ENCODE peak calls at places on chromosome 2, in eight cellular contexts. O is cardiac muscle cell; X is adrenal gland; J is CD4-positive, CD25-positive, alpha-beta regulatory T cell; Q is H1; D is astrocyte; L is left lung; I is A549. C is an unnamed sample.

GRCh38 chr2:65416945-65417344 is 15.5 kb downstream of the SPRED2 start:
- DNase-seq in D (no peak), J (no peak), L (no peak), X (no peak), I (no peak), Q (no peak), O (no peak), C (no peak)

GRCh38 chr2:62306751-62307468 is 111.0 kb downstream of the B3GNT2 start:
- DNase-seq in X (peak; percentile 31), J (peak; percentile 23), L (no peak), D (no peak), Q (no peak), O (peak; percentile 31), I (no peak), C (no peak)

GRCh38 chr2:21317131-21317530 is 193.4 kb downstream of the TDRD15 start:
- DNase-seq in J (no peak), Q (peak; percentile 69), D (no peak), O (peak; percentile 27), X (peak; percentile 61), I (peak; percentile 28), L (no peak), C (peak; percentile 55)

GRCh38 chr2:184685999-184686841 is 87.9 kb downstream of the ZNF804A start:
- DNase-seq in Q (no peak), O (peak; percentile 15), L (no peak), X (no peak), D (peak; percentile 70), I (no peak), J (no peak), C (no peak)

GRCh38 chr2:8800821-8801220 is 36.6 kb downstream of the KIDINS220 start:
- DNase-seq in O (no peak), I (no peak), J (no peak), D (no peak), L (no peak), Q (no peak), X (no peak), C (no peak)

GRCh38 chr2:133936601-133937000 is 317.3 kb upstream of the MGAT5 start:
- DNase-seq in D (no peak), L (no peak), I (no peak), Q (no peak), X (no peak), J (no peak), O (no peak), C (no peak)

GRCh38 chr2:79960035-79960725 is 344.4 kb downstream of the LRRTM1 start:
- DNase-seq in Q (no peak), L (no peak), J (no peak), X (no peak), D (no peak), O (no peak), I (no peak), C (no peak)

GRCh38 chr2:12076810-12077209 is 330.4 kb downstream of the LPIN1 start:
- DNase-seq in J (no peak), Q (no peak), I (no peak), O (no peak), X (no peak), L (no peak), D (peak; percentile 30), C (peak; percentile 51)

GRCh38 chr2:168734199-168734746 is 68.2 kb upstream of the NOSTRIN start:
- DNase-seq in O (no peak), D (no peak), Q (no peak), I (no peak), J (no peak), X (no peak), L (no peak), C (no peak)

GRCh38 chr2:237882510-237883481 is 23.4 kb downstream of the RAMP1 start:
- DNase-seq in D (no peak), L (peak; percentile 68), O (no peak), X (no peak), Q (no peak), I (no peak), J (no peak), C (no peak)

GRCh38 chr2:239283288-239283945 is 117.4 kb downstream of the HDAC4 start:
- DNase-seq in D (no peak), O (no peak), X (no peak), L (no peak), Q (no peak), I (no peak), J (no peak), C (no peak)

GRCh38 chr2:239285071-239285931 is 115.5 kb downstream of the HDAC4 start:
- DNase-seq in X (no peak), J (no peak), O (peak; percentile 20), I (no peak), Q (no peak), D (peak; percentile 47), L (peak; percentile 81), C (no peak)

GRCh38 chr2:239285932-239286230 is 114.9 kb downstream of the HDAC4 start:
- DNase-seq in X (no peak), I (no peak), J (no peak), D (no peak), L (no peak), O (no peak), Q (no peak), C (no peak)

GRCh38 chr2:239282448-239283287 is 118.2 kb downstream of the HDAC4 start:
- DNase-seq in I (no peak), L (no peak), Q (no peak), D (no peak), J (no peak), O (no peak), X (no peak), C (no peak)

GRCh38 chr2:239283961-239284801 is 116.6 kb downstream of the HDAC4 start:
- DNase-seq in D (no peak), O (no peak), J (no peak), I (no peak), L (no peak), Q (peak; percentile 66), X (no peak), C (no peak)
- H3K4me1 ChIP-seq in D (peaks cover 22% of the 10 kb centered on the region), O (peaks cover 22% of the 10 kb centered on the region), J (peaks cover 42% of the 10 kb centered on the region), I (peaks cover 48% of the 10 kb centered on the region), L (peaks cover 60% of the 10 kb centered on the region), Q (no peaks in the 10 kb centered on the region), X (peaks cover 58% of the 10 kb centered on the region), C (peaks cover 7% of the 10 kb centered on the region)

GRCh38 chr2:216532562-216532961 is 33.9 kb downstream of the RPL37A start:
- DNase-seq in J (no peak), Q (no peak), X (no peak), L (no peak), O (no peak), D (no peak), I (no peak), C (no peak)

GRCh38 chr2:216535454-216535995 is 36.9 kb downstream of the RPL37A start:
- DNase-seq in X (no peak), Q (no peak), J (no peak), L (no peak), O (peak; percentile 96), D (peak; percentile 95), I (no peak), C (no peak)

GRCh38 chr2:216536725-216537124 is 38.1 kb downstream of the RPL37A start:
- DNase-seq in Q (no peak), O (peak; percentile 48), L (no peak), D (no peak), I (no peak), J (no peak), X (no peak), C (peak; percentile 49)

GRCh38 chr2:216533504-216534068 is 34.9 kb downstream of the RPL37A start:
- DNase-seq in Q (no peak), O (no peak), X (no peak), J (no peak), I (no peak), L (no peak), D (no peak), C (no peak)

DNA sequence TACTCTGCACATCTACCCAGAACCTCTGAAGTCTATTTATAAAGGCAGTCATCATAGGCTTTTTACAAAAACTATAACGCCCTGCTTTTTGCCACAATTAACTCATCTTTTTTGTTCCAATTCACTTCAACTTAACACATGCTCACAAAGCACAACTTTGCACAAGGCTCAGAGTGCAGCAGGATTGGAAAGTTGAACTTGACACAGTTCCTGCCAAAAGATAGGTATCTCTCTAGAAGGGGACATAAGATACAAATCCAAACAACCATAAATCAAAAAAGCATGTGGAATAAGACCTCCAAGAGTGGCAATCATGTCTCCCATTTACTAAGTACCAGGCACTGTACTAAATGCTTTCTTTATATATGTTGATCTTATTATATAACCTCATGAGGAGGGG is 36.2 kb downstream of the RPL37A start:
- DNase-seq in J (no peak), X (no peak), O (no peak), L (no peak), I (no peak), Q (no peak), D (no peak), C (no peak)
- H3K4me1 ChIP-seq in J (no peaks in the 10 kb centered on the region), X (peaks cover 30% of the 10 kb centered on the region), O (peaks cover 52% of the 10 kb centered on the region), L (peaks cover 16% of the 10 kb centered on the region), I (peaks cover 11% of the 10 kb centered on the region), Q (no peaks in the 10 kb centered on the region), D (peaks cover 27% of the 10 kb centered on the region), C (peaks cover 34% of the 10 kb centered on the region)

GRCh38 chr2:222798528-222798927 is 62.3 kb upstream of the ACSL3 start:
- DNase-seq in J (no peak), I (no peak), L (no peak), X (no peak), O (no peak), Q (no peak), D (no peak), C (no peak)
- H3K4me1 ChIP-seq in J (no peaks in the 10 kb centered on the region), I (peaks cover 28% of the 10 kb centered on the region), L (peaks cover 40% of the 10 kb centered on the region), X (peaks cover 14% of the 10 kb centered on the region), O (peaks cover 12% of the 10 kb centered on the region), Q (peaks cover 13% of the 10 kb centered on the region), D (no peaks in the 10 kb centered on the region), C (peaks cover 5% of the 10 kb centered on the region)

GRCh38 chr2:10407432-10407831 is 40.7 kb downstream of the ODC1 start:
- DNase-seq in J (no peak), O (no peak), D (no peak), X (no peak), Q (no peak), L (no peak), I (no peak), C (no peak)
- H3K4me1 ChIP-seq in J (peaks cover 30% of the 10 kb centered on the region), O (peaks cover 2% of the 10 kb centered on the region), D (peaks cover 50% of the 10 kb centered on the region), X (peaks cover 49% of the 10 kb centered on the region), Q (no peaks in the 10 kb centered on the region), L (peaks cover 79% of the 10 kb centered on the region), I (peaks cover 71% of the 10 kb centered on the region), C (peaks cover 34% of the 10 kb centered on the region)

DNA sequence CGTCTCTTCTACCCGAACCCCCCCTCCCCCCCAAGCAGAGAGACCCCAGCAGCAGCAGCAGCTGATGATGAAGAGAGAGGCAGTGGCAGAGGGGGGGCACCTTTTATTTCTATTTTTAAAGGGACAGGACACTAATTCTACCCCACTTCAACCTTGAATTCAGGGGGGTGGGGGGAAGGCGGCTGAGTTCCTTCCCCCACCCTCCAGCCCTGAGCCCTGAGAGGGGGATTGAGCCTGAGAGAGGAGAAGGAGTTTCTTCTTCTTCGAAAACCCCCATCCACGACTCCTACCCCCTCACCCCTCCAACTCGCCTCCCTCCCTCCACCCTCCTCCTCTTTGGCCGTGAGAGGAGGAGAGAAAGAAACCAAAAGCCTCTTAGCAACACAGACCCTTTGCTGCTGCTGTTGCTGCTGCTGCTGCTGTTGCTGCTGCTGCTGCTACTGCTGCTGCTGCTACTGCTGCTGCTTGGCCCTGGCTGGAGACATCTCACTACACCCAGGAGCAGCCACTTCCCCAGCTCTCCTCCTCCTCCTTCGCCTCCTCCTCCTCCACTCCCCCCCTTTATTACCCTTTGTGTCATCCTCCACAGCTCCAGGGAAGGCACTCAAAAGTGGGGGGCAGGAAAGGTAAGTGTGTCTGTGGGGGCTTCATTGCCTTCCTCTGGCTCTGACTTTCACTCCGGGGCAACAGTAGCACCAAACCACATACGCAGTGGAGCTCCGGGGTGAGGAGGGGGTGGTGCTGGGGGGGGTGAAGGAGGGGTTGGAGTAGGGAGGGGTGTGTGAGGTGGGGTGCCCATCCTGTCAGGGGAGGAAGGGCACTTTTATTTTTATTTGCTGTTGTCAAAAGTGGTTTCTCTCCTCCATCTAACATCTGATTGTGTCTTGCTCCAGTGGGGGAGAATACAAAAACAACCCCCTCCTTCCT is at the start of gene MBD5:
- DNase-seq in Q (peak; percentile 62), D (peak; percentile 45), L (peak; percentile 60), O (peak; percentile 71), I (peak; percentile 6), J (peak; percentile 54), X (no peak), C (peak; percentile 26)
- H3K4me1 ChIP-seq in Q (no peaks in the 10 kb centered on the region), D (peaks cover 8% of the 10 kb centered on the region), L (peaks cover 44% of the 10 kb centered on the region), O (peaks cover 34% of the 10 kb centered on the region), I (peaks cover 30% of the 10 kb centered on the region), J (peaks cover 44% of the 10 kb centered on the region), X (peaks cover 56% of the 10 kb centered on the region), C (peaks cover 14% of the 10 kb centered on the region)

C was measured in SK-N-SH.